ENCODE peak calls at places on chromosome 2, in nine cellular contexts. One of them, this sample, is unnamed.

GRCh38 chr2:127049927-127050802 is 56.8 kb downstream of the BIN1 start:
- DNase-seq in D721Med: peak; percentile 88
- DNase-seq in WERI-Rb-1: peak; percentile 76
- DNase-seq in HFF-Myc: no peak
- DNase-seq in bronchial epithelial cell: peak; percentile 5
- DNase-seq in activated B cell treated with CpG ODN at 0.5 μM for 24 hours: peak; percentile 54
- DNase-seq in endothelial cell of umbilical vein: peak; percentile 34
- DNase-seq in choroid plexus epithelial cell: peak; percentile 61
- DNase-seq in PC-9: peak; percentile 65
- DNase-seq in this sample: no peak

GRCh38 chr2:101790416-101790815 is 92.9 kb downstream of the MAP4K4 start:
- DNase-seq in HFF-Myc: no peak
- DNase-seq in endothelial cell of umbilical vein: no peak
- DNase-seq in choroid plexus epithelial cell: no peak
- DNase-seq in PC-9: no peak
- DNase-seq in activated B cell treated with CpG ODN at 0.5 μM for 24 hours: no peak
- DNase-seq in bronchial epithelial cell: peak; percentile 29
- DNase-seq in D721Med: no peak
- DNase-seq in WERI-Rb-1: no peak
- DNase-seq in this sample: no peak

GRCh38 chr2:105397959-105398521 is 811 bp downstream of the FHL2 start:
- DNase-seq in choroid plexus epithelial cell: peak; percentile 56
- DNase-seq in activated B cell treated with CpG ODN at 0.5 μM for 24 hours: no peak
- DNase-seq in PC-9: no peak
- DNase-seq in bronchial epithelial cell: no peak
- DNase-seq in HFF-Myc: no peak
- DNase-seq in D721Med: no peak
- DNase-seq in endothelial cell of umbilical vein: peak; percentile 33
- DNase-seq in WERI-Rb-1: no peak
- DNase-seq in this sample: no peak

GRCh38 chr2:233926806-233927205 is 9.6 kb downstream of the TRPM8 start:
- DNase-seq in bronchial epithelial cell: peak; percentile 82
- DNase-seq in endothelial cell of umbilical vein: no peak
- DNase-seq in HFF-Myc: no peak
- DNase-seq in WERI-Rb-1: no peak
- DNase-seq in PC-9: no peak
- DNase-seq in activated B cell treated with CpG ODN at 0.5 μM for 24 hours: no peak
- DNase-seq in choroid plexus epithelial cell: no peak
- DNase-seq in D721Med: no peak
- DNase-seq in this sample: no peak

GRCh38 chr2:62604336-62604735 is 98.3 kb upstream of the TMEM17 start:
- DNase-seq in D721Med: no peak
- DNase-seq in WERI-Rb-1: no peak
- DNase-seq in activated B cell treated with CpG ODN at 0.5 μM for 24 hours: no peak
- DNase-seq in endothelial cell of umbilical vein: no peak
- DNase-seq in PC-9: no peak
- DNase-seq in HFF-Myc: no peak
- DNase-seq in bronchial epithelial cell: peak; percentile 96
- DNase-seq in choroid plexus epithelial cell: peak; percentile 16
- DNase-seq in this sample: no peak

GRCh38 chr2:188894979-188895378 is 79.2 kb upstream of the COL3A1 start:
- DNase-seq in PC-9: no peak
- DNase-seq in choroid plexus epithelial cell: no peak
- DNase-seq in endothelial cell of umbilical vein: no peak
- DNase-seq in activated B cell treated with CpG ODN at 0.5 μM for 24 hours: no peak
- DNase-seq in WERI-Rb-1: no peak
- DNase-seq in D721Med: no peak
- DNase-seq in bronchial epithelial cell: no peak
- DNase-seq in HFF-Myc: no peak
- DNase-seq in this sample: no peak

GRCh38 chr2:238731961-238732360 is 115.9 kb upstream of the TWIST2 start:
- DNase-seq in WERI-Rb-1: no peak
- DNase-seq in choroid plexus epithelial cell: no peak
- DNase-seq in HFF-Myc: no peak
- DNase-seq in D721Med: no peak
- DNase-seq in activated B cell treated with CpG ODN at 0.5 μM for 24 hours: no peak
- DNase-seq in bronchial epithelial cell: no peak
- DNase-seq in endothelial cell of umbilical vein: no peak
- DNase-seq in PC-9: no peak
- DNase-seq in this sample: no peak

GRCh38 chr2:19072161-19072560 is 286.3 kb downstream of the OSR1 start:
- DNase-seq in PC-9: no peak
- DNase-seq in choroid plexus epithelial cell: no peak
- DNase-seq in WERI-Rb-1: no peak
- DNase-seq in bronchial epithelial cell: no peak
- DNase-seq in HFF-Myc: no peak
- DNase-seq in D721Med: no peak
- DNase-seq in activated B cell treated with CpG ODN at 0.5 μM for 24 hours: no peak
- DNase-seq in endothelial cell of umbilical vein: no peak
- DNase-seq in this sample: no peak

GRCh38 chr2:234789926-234790325 is 161.9 kb upstream of the SH3BP4 start:
- DNase-seq in activated B cell treated with CpG ODN at 0.5 μM for 24 hours: no peak
- DNase-seq in endothelial cell of umbilical vein: no peak
- DNase-seq in choroid plexus epithelial cell: no peak
- DNase-seq in HFF-Myc: no peak
- DNase-seq in D721Med: no peak
- DNase-seq in PC-9: no peak
- DNase-seq in WERI-Rb-1: peak; percentile 30
- DNase-seq in bronchial epithelial cell: no peak
- DNase-seq in this sample: no peak

GRCh38 chr2:111883661-111884591 is at the start of gene ANAPC1:
- DNase-seq in activated B cell treated with CpG ODN at 0.5 μM for 24 hours: peak; percentile 79
- DNase-seq in HFF-Myc: peak; percentile 43
- DNase-seq in D721Med: peak; percentile 51
- DNase-seq in bronchial epithelial cell: peak; percentile 70
- DNase-seq in WERI-Rb-1: peak; percentile 89
- DNase-seq in endothelial cell of umbilical vein: peak; percentile 87
- DNase-seq in choroid plexus epithelial cell: peak; percentile 83
- DNase-seq in PC-9: peak; percentile 80
- DNase-seq in this sample: no peak

DNA sequence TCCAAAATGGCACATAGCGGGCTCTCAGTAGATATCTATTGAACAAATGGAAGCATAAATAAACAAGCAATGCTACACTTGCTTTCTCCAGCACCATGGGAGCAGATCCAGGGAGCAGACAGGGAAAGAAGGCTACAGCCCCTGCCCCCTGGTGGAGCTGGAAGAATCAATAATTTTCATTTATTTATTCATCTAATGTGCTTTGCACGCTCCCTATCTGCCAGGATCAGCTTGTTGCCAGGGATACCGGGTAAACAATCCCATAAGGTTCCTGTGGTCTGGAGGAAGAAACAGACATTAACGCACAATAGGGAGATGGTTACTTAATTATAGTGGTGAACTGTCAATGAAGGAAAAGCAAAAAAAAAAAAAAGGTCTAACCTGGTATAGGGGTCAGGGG is 40.1 kb upstream of the CLASP1 start:
- DNase-seq in bronchial epithelial cell: peak; percentile 28
- DNase-seq in activated B cell treated with CpG ODN at 0.5 μM for 24 hours: no peak
- DNase-seq in WERI-Rb-1: peak; percentile 24
- DNase-seq in choroid plexus epithelial cell: peak; percentile 75
- DNase-seq in HFF-Myc: peak; percentile 72
- DNase-seq in endothelial cell of umbilical vein: peak; percentile 77
- DNase-seq in D721Med: peak; percentile 22
- DNase-seq in PC-9: peak; percentile 19
- DNase-seq in this sample: no peak
- TF ChIP-seq CTCF in bronchial epithelial cell: peak; percentile 15
- TF ChIP-seq CTCF in activated B cell treated with CpG ODN at 0.5 μM for 24 hours: no peak
- TF ChIP-seq CTCF in WERI-Rb-1: peak; percentile 25
- TF ChIP-seq CTCF in choroid plexus epithelial cell: peak; percentile 73
- TF ChIP-seq CTCF in HFF-Myc: peak; percentile 53
- TF ChIP-seq CTCF in endothelial cell of umbilical vein: peak; percentile 50
- TF ChIP-seq CTCF in D721Med: peak; percentile 38
- TF ChIP-seq CTCF in PC-9: peak; percentile 56
- TF ChIP-seq CTCF in this sample: peak; percentile 36

DNA sequence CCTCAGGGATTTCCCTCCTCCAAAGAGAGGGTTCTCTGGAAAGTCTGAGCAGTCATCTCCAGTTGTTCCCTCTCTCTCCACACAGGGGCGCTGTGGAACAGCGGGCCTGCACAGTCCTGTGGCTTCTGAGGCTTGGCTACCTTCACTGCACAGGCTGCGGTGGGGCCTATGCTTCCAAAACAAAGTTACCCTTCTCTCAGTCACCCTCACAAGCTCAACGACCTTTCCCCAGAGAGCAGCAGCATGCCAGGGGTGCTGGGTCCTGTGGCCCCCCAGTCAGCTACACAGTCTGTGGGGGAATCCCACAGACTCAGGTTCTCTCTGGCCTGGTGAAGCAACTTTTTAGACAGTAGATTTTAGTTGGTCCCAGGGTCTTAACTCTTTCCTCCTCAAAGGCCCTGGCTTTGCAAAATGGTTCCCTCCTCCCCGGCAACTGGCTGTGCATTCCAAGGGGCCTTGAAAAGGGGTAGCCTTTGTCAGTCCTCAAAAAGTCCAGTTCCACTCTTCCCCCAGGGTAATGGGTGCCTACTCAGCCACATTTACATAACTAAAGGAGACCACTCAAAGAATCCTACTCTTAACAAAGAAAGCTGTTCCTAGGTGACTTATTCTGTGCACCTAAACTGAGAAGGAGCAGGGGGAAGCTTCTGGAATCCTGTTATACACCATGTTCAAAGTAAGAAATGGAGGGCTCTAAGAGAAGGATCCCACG is 14.9 kb downstream of the B3GNT7 start:
- DNase-seq in activated B cell treated with CpG ODN at 0.5 μM for 24 hours: no peak
- DNase-seq in endothelial cell of umbilical vein: no peak
- DNase-seq in WERI-Rb-1: peak; percentile 28
- DNase-seq in PC-9: no peak
- DNase-seq in bronchial epithelial cell: no peak
- DNase-seq in D721Med: no peak
- DNase-seq in HFF-Myc: no peak
- DNase-seq in choroid plexus epithelial cell: no peak
- DNase-seq in this sample: no peak
- TF ChIP-seq CTCF in activated B cell treated with CpG ODN at 0.5 μM for 24 hours: no peak
- TF ChIP-seq CTCF in endothelial cell of umbilical vein: peak; percentile 8
- TF ChIP-seq CTCF in WERI-Rb-1: peak; percentile 70
- TF ChIP-seq CTCF in PC-9: peak; percentile 54
- TF ChIP-seq CTCF in bronchial epithelial cell: peak; percentile 39
- TF ChIP-seq CTCF in D721Med: no peak
- TF ChIP-seq CTCF in HFF-Myc: peak; percentile 56
- TF ChIP-seq CTCF in choroid plexus epithelial cell: peak; percentile 58
- TF ChIP-seq CTCF in this sample: peak; percentile 26

GRCh38 chr2:138829326-138829725 is 49.1 kb upstream of the NXPH2 start:
- DNase-seq in activated B cell treated with CpG ODN at 0.5 μM for 24 hours: no peak
- DNase-seq in D721Med: no peak
- DNase-seq in WERI-Rb-1: peak; percentile 72
- DNase-seq in endothelial cell of umbilical vein: peak; percentile 24
- DNase-seq in choroid plexus epithelial cell: peak; percentile 34
- DNase-seq in PC-9: peak; percentile 28
- DNase-seq in bronchial epithelial cell: peak; percentile 22
- DNase-seq in HFF-Myc: no peak
- DNase-seq in this sample: no peak
- TF ChIP-seq CTCF in activated B cell treated with CpG ODN at 0.5 μM for 24 hours: no peak
- TF ChIP-seq CTCF in D721Med: peak; percentile 67
- TF ChIP-seq CTCF in WERI-Rb-1: peak; percentile 77
- TF ChIP-seq CTCF in endothelial cell of umbilical vein: peak; percentile 50
- TF ChIP-seq CTCF in choroid plexus epithelial cell: peak; percentile 47
- TF ChIP-seq CTCF in PC-9: peak; percentile 49
- TF ChIP-seq CTCF in bronchial epithelial cell: peak; percentile 45
- TF ChIP-seq CTCF in HFF-Myc: peak; percentile 36
- TF ChIP-seq CTCF in this sample: no peak

GRCh38 chr2:206084870-206085741 is 868 bp downstream of the INO80D start:
- DNase-seq in WERI-Rb-1: peak; percentile 27
- DNase-seq in PC-9: peak; percentile 32
- DNase-seq in activated B cell treated with CpG ODN at 0.5 μM for 24 hours: no peak
- DNase-seq in bronchial epithelial cell: no peak
- DNase-seq in HFF-Myc: no peak
- DNase-seq in choroid plexus epithelial cell: peak; percentile 29
- DNase-seq in D721Med: no peak
- DNase-seq in endothelial cell of umbilical vein: peak; percentile 23
- DNase-seq in this sample: no peak

GRCh38 chr2:206083602-206084467 is 2.1 kb downstream of the INO80D start:
- DNase-seq in WERI-Rb-1: no peak
- DNase-seq in endothelial cell of umbilical vein: peak; percentile 24
- DNase-seq in D721Med: no peak
- DNase-seq in activated B cell treated with CpG ODN at 0.5 μM for 24 hours: no peak
- DNase-seq in bronchial epithelial cell: peak; percentile 29
- DNase-seq in HFF-Myc: no peak
- DNase-seq in PC-9: no peak
- DNase-seq in choroid plexus epithelial cell: peak; percentile 26
- DNase-seq in this sample: no peak

GRCh38 chr2:206084468-206084869 is 1.5 kb downstream of the INO80D start:
- DNase-seq in HFF-Myc: peak; percentile 77
- DNase-seq in bronchial epithelial cell: peak; percentile 69
- DNase-seq in D721Med: no peak
- DNase-seq in activated B cell treated with CpG ODN at 0.5 μM for 24 hours: peak; percentile 20
- DNase-seq in PC-9: peak; percentile 46
- DNase-seq in WERI-Rb-1: peak; percentile 56
- DNase-seq in choroid plexus epithelial cell: peak; percentile 62
- DNase-seq in endothelial cell of umbilical vein: peak; percentile 61
- DNase-seq in this sample: no peak

GRCh38 chr2:206086683-206087350 is 843 bp upstream of the INO80D start:
- DNase-seq in D721Med: no peak
- DNase-seq in WERI-Rb-1: no peak
- DNase-seq in endothelial cell of umbilical vein: peak; percentile 60
- DNase-seq in choroid plexus epithelial cell: peak; percentile 26
- DNase-seq in PC-9: no peak
- DNase-seq in activated B cell treated with CpG ODN at 0.5 μM for 24 hours: no peak
- DNase-seq in HFF-Myc: no peak
- DNase-seq in bronchial epithelial cell: peak; percentile 26
- DNase-seq in this sample: no peak

DNA sequence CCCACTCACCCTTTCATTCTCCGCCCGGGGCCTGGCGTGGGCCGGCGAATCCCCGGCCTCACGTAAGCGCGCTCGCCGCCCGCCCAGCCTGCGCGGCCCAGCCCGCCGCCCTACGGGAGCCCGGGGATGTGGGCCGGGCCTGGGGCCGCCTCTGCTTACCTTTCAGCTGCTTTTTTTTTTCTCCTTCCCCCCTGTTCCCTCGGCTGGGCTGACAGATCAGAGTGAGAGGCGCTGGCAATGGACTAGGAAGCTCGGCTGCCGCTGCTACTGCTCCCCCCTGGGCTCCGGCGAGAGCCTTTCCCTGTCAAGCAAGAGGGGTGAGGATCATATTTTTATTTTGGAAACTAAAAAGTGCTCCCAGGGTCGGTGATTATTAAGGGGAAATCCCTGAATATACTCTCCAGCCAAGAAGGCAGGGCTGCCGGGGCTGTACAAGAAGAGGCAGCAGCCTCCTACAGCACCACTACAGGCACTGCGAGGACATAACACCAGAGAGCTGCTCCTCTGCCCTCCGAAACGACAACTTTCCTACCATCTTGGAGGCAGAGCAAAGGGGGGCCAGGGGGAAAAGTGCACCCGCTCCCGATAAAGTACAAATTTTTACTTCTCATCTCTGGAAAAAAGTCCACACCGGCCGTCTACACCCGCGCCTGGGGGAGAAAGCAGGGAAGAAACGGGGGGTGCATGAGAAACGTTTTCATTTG is at the start of gene INO80D:
- DNase-seq in bronchial epithelial cell: peak; percentile 75
- DNase-seq in endothelial cell of umbilical vein: peak; percentile 88
- DNase-seq in activated B cell treated with CpG ODN at 0.5 μM for 24 hours: peak; percentile 76
- DNase-seq in D721Med: no peak
- DNase-seq in choroid plexus epithelial cell: peak; percentile 92
- DNase-seq in HFF-Myc: peak; percentile 67
- DNase-seq in WERI-Rb-1: peak; percentile 80
- DNase-seq in PC-9: peak; percentile 61
- DNase-seq in this sample: no peak
- TF ChIP-seq CTCF in bronchial epithelial cell: peak; percentile 69
- TF ChIP-seq CTCF in endothelial cell of umbilical vein: peak; percentile 58
- TF ChIP-seq CTCF in activated B cell treated with CpG ODN at 0.5 μM for 24 hours: no peak
- TF ChIP-seq CTCF in D721Med: peak; percentile 29
- TF ChIP-seq CTCF in choroid plexus epithelial cell: peak; percentile 68
- TF ChIP-seq CTCF in HFF-Myc: peak; percentile 44
- TF ChIP-seq CTCF in WERI-Rb-1: peak; percentile 62
- TF ChIP-seq CTCF in PC-9: peak; percentile 55
- TF ChIP-seq CTCF in this sample: peak; percentile 68